ENCODE peak calls at places on chromosomes 2 and 18, in five cellular contexts. O is SK-N-SH; V is upper lobe of right lung; I is uterus; C is naive thymus-derived CD4-positive, alpha-beta T cell. L is an unnamed sample.
A peak's percentile ranks its signal among the peaks of the same experiment; 100 is the strongest.

GRCh38 chr18:49487711-49488310 is 777 bp upstream of the C18orf32 start:
- DNase-seq in O (no peak), I (no peak), V (no peak), C (no peak), L (no peak)

GRCh38 chr2:61421611-61422010 is 49.3 kb downstream of the USP34 start:
- DNase-seq in V (no peak), I (no peak), O (no peak), C (no peak), L (no peak)

GRCh38 chr2:232593931-232594330 is 39.5 kb upstream of the EFHD1 start:
- DNase-seq in I (no peak), C (no peak), V (no peak), O (no peak), L (no peak)

GRCh38 chr18:12769136-12769535 is 66.3 kb downstream of the PSMG2 start:
- DNase-seq in I (no peak), V (no peak), O (no peak), C (no peak), L (no peak)

GRCh38 chr2:85642725-85643124 is 25.3 kb downstream of the SFTPB start:
- DNase-seq in O (no peak), I (no peak), C (no peak), V (no peak), L (no peak)

GRCh38 chr2:142594935-142595334 is 282.5 kb upstream of the KYNU start:
- DNase-seq in V (no peak), O (no peak), I (no peak), C (no peak), L (no peak)

GRCh38 chr2:211901226-211901625 is 637.4 kb downstream of the ERBB4 start:
- DNase-seq in O (no peak), C (no peak), V (no peak), I (no peak), L (no peak)

GRCh38 chr2:198376677-198377076 is 572.3 kb downstream of the PLCL1 start:
- DNase-seq in O (no peak), I (no peak), V (no peak), C (no peak), L (no peak)

GRCh38 chr18:31722369-31722957 is 38.1 kb upstream of the B4GALT6 start:
- DNase-seq in I (peak; percentile 67), V (peak; percentile 68), O (peak; percentile 76), C (peak; percentile 69), L (peak; percentile 81)

GRCh38 chr18:21703241-21703820 is 1.2 kb downstream of the ABHD3 start:
- DNase-seq in C (peak; percentile 29), I (no peak), O (peak; percentile 34), V (no peak), L (no peak)

GRCh38 chr2:33133436-33133835 is 186.7 kb downstream of the LTBP1 start:
- DNase-seq in V (no peak), I (peak; percentile 40), C (no peak), O (no peak), L (peak; percentile 33)

GRCh38 chr2:168729455-168729854 is 73.0 kb upstream of the NOSTRIN start:
- DNase-seq in C (no peak), O (no peak), V (no peak), I (no peak), L (no peak)

GRCh38 chr2:136023416-136023815 is 38.0 kb upstream of the DARS1 start:
- DNase-seq in V (no peak), C (no peak), O (peak; percentile 37), I (no peak), L (no peak)

GRCh38 chr18:67783215-67783946 is 266.9 kb upstream of the DSEL start:
- DNase-seq in O (no peak), V (no peak), I (no peak), C (no peak), L (no peak)

GRCh38 chr2:120699292-120699691 is 36.4 kb upstream of the GLI2 start:
- DNase-seq in O (no peak), V (no peak), C (no peak), I (no peak), L (no peak)

GRCh38 chr2:37643102-37644078 is 28.1 kb downstream of the CDC42EP3 start:
- DNase-seq in I (no peak), C (no peak), O (no peak), V (no peak), L (no peak)

GRCh38 chr2:25606892-25607291 is 66.5 kb downstream of the DTNB start:
- DNase-seq in V (no peak), O (peak; percentile 39), C (no peak), I (no peak), L (no peak)

GRCh38 chr2:163877316-163877715 is 141.5 kb upstream of the FIGN start:
- DNase-seq in V (no peak), O (no peak), C (no peak), I (no peak), L (no peak)

GRCh38 chr2:173829727-173830126 is 135.4 kb downstream of the SP3 start:
- DNase-seq in C (no peak), I (no peak), O (no peak), V (no peak), L (no peak)

GRCh38 chr2:64329848-64330247 is 124.1 kb upstream of the LGALSL start:
- DNase-seq in V (no peak), C (no peak), O (no peak), I (peak; percentile 46), L (no peak)

GRCh38 chr2:235026137-235026536 is 74.3 kb downstream of the SH3BP4 start:
- DNase-seq in O (no peak), V (peak; percentile 16), C (no peak), I (no peak), L (no peak)

GRCh38 chr2:18047114-18047695 is 168.7 kb downstream of the KCNS3 start:
- DNase-seq in V (no peak), I (no peak), C (no peak), O (no peak), L (no peak)

GRCh38 chr2:111194835-111195621 is 74.3 kb downstream of the BCL2L11 start:
- DNase-seq in I (no peak), V (no peak), O (no peak), C (no peak), L (no peak)

GRCh38 chr18:22084547-22084946 is 84.8 kb upstream of the GATA6 start:
- DNase-seq in C (no peak), O (no peak), I (no peak), V (no peak), L (no peak)

GRCh38 chr2:218168635-218169462 is 2.1 kb upstream of the CXCR1 start:
- DNase-seq in C (peak; percentile 48), O (peak; percentile 54), I (peak; percentile 56), V (peak; percentile 71), L (no peak)

GRCh38 chr2:89831686-89832498 is 1140.4 kb downstream of the RPIA start:
- DNase-seq in C (no peak), V (no peak), O (no peak), I (no peak), L (no peak)

GRCh38 chr18:10095356-10095755 is 181.5 kb downstream of the VAPA start:
- DNase-seq in O (no peak), C (no peak), I (no peak), V (no peak), L (no peak)
- H3K36me3 ChIP-seq in O (no peaks in the 10 kb centered on the region), C (no peaks in the 10 kb centered on the region), I (no peaks in the 10 kb centered on the region), V (no peaks in the 10 kb centered on the region), L (no peaks in the 10 kb centered on the region)

DNA sequence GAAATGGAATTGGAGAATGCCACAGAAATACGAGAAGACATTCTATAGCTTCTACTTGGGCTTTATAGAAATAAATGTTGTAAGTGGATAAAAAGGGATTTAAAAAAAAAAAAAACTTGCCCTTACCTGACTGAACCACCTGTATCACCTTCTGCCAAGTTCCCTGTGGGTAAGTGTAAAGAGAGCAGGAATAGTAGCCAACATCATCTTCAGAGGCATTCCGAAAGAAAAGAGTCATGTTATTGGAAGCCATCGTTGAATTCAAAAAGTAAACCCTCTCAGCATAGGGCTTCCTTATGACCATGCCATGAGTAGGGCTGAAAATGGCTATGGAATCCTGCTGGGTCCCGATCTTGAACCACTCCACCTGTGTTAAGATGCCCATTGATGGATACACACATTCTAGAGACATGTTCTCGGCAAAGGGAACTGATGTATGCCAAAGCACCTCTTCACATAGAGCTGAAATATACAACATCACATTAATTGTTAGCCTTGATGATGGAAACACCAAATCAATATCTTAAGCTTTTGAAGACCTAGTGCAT is 991 bp downstream of the CD226 start:
- DNase-seq in I (no peak), C (no peak), V (no peak), O (no peak), L (no peak)
- H3K4me3 ChIP-seq in I (no peak overlapping the region), C (peak overlapping the region; percentile 42), V (peak overlapping the region; percentile 25), O (no peak overlapping the region), L (no peak overlapping the region)

DNA sequence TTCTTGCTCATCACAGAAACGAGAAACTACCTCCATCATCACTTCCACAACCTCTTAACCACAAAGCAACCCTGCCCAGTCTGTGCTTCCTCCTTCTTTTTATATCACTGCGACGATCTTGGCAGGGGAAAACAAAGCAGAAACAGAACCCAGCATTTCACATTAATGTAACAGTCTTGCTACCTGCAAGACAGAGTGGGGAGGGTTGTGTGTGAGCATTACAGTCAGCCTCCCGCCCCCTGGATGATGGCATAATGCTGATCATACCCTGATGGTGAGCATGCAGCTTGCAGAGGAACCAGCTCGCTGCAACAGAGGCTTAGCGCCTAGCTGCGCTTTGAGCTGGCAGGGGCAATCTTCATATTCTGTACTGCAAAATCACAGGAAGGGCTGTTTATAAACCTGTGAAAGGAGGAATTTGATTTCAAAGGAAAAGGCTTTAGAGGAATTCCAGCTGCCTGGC is 376.1 kb downstream of the IRS1 start:
- DNase-seq in C (peak; percentile 45), I (peak; percentile 21), O (no peak), V (no peak), L (no peak)
- H3K4me1 ChIP-seq in C (peaks cover 6% of the 10 kb centered on the region), I (no peaks in the 10 kb centered on the region), O (no peaks in the 10 kb centered on the region), V (no peaks in the 10 kb centered on the region), L (peaks cover 16% of the 10 kb centered on the region)

DNA sequence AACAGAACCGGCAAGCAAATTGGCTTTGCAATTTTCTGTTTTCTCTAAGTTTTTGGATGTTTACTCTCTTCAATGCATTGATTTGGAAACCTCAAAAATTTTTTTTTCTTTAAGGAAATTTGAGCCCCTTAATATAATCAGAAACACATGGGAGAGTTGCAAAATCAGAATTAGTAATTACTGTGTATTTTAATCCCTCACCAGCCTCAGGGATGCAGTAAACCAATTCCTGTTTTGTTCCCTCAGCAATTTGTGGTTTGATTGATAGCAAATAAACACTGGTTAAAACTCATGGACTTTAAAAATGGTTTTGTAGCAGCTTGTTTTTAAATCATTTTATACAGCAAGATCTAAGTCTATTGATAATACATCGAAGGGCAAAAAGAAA is 281.5 kb downstream of the NEDD4L start:
- DNase-seq in O (no peak), I (no peak), V (no peak), C (no peak), L (no peak)
- H3K36me3 ChIP-seq in O (no peaks in the 10 kb centered on the region), I (no peaks in the 10 kb centered on the region), V (peaks cover 26% of the 10 kb centered on the region), C (no peaks in the 10 kb centered on the region), L (peaks cover 68% of the 10 kb centered on the region)

GRCh38 chr2:155266579-155266978 is 568.1 kb downstream of the KCNJ3 start:
- DNase-seq in V (no peak), I (no peak), C (no peak), O (no peak), L (no peak)
- H3K4me3 ChIP-seq in V (no peak overlapping the region), I (no peak overlapping the region), C (no peak overlapping the region), O (no peak overlapping the region), L (no peak overlapping the region)